ENCODE peak calls at places on chromosomes 6 and 20, in ten cellular contexts. O, R, Z, J, K, M, E, V, X and I are unnamed samples.

GRCh38 chr20:3740600-3741301 is 8.3 kb downstream of the HSPA12B start:
- DNase-seq in O (no peak), R (no peak), Z (no peak), J (no peak), K (no peak), M (no peak), E (no peak), V (no peak), X (no peak), I (no peak)

GRCh38 chr20:57415791-57416190 is 24.6 kb downstream of the RBM38 start:
- DNase-seq in O (no peak), R (no peak), Z (no peak), J (no peak), K (no peak), M (no peak), E (no peak), V (no peak), X (no peak), I (no peak)

GRCh38 chr20:44523746-44524145 is 1.9 kb upstream of the SERINC3 start:
- DNase-seq in O (no peak), R (no peak), Z (no peak), J (no peak), K (no peak), M (no peak), E (no peak), V (no peak), X (no peak), I (no peak)

GRCh38 chr6:3138341-3138740 is 19.0 kb downstream of the TUBB2A start:
- DNase-seq in O (peak; percentile 76), R (no peak), Z (peak; percentile 56), J (no peak), K (no peak), M (peak; percentile 57), E (no peak), V (no peak), X (peak; percentile 41), I (peak; percentile 51)

GRCh38 chr6:25962368-25963127 is at the start of gene TRIM38:
- DNase-seq in O (peak; percentile 93), R (no peak), Z (peak; percentile 90), J (peak; percentile 91), K (peak; percentile 28), M (peak; percentile 90), E (peak; percentile 66), V (no peak), X (peak; percentile 94), I (peak; percentile 79)

GRCh38 chr6:74250161-74250560 is 554.2 kb downstream of the CD109 start:
- DNase-seq in O (peak; percentile 3), R (no peak), Z (peak; percentile 70), J (no peak), K (no peak), M (no peak), E (no peak), V (no peak), X (no peak), I (no peak)

GRCh38 chr6:108361312-108361932 is 66.6 kb downstream of the AFG1L start:
- DNase-seq in O (no peak), R (no peak), Z (peak; percentile 36), J (no peak), K (no peak), M (no peak), E (no peak), V (no peak), X (no peak), I (no peak)

GRCh38 chr20:22106308-22106938 is 401.0 kb downstream of the PAX1 start:
- DNase-seq in O (peak; percentile 8), R (no peak), Z (peak; percentile 0), J (no peak), K (peak; percentile 18), M (peak; percentile 3), E (no peak), V (no peak), X (peak; percentile 75), I (peak; percentile 3)

GRCh38 chr20:16030253-16030652 is 543.0 kb downstream of the KIF16B start:
- DNase-seq in O (no peak), R (no peak), Z (no peak), J (no peak), K (no peak), M (no peak), E (no peak), V (no peak), X (no peak), I (no peak)